ENCODE peak calls at places on chromosome 1, in five cellular contexts. B is K562, O is SK-N-SH, D is HepG2, R is GM12878. M is an unnamed sample.

GRCh38 chr1:59484090-59484489 is 187.2 kb downstream of the FGGY start:
- DNase-seq in B (peak), O (no peak), D (no peak), R (no peak), M (no peak)

GRCh38 chr1:2072891-2073290 is 22.7 kb downstream of the PRKCZ start:
- DNase-seq in B (no peak), O (no peak), D (no peak), R (no peak), M (no peak)

GRCh38 chr1:225896937-225897549 is 8.1 kb upstream of the LEFTY1 start:
- DNase-seq in B (peak), O (no peak), D (peak), R (peak), M (no peak)

GRCh38 chr1:204296431-204296988 is 63.2 kb downstream of the PLEKHA6 start:
- DNase-seq in B (no peak), O (no peak), D (peak), R (no peak), M (no peak)

GRCh38 chr1:77473690-77474089 is 191.9 kb downstream of the AK5 start:
- DNase-seq in B (no peak), O (no peak), D (no peak), R (no peak), M (no peak)

GRCh38 chr1:161733526-161733925 is 12.2 kb downstream of the FCRLB start:
- DNase-seq in B (no peak), O (no peak), D (no peak), R (no peak), M (no peak)

GRCh38 chr1:89356658-89357400 is 7.0 kb upstream of the GBP6 start:
- DNase-seq in B (no peak), O (no peak), D (peak), R (no peak), M (no peak)

GRCh38 chr1:150165622-150166612 is 16.2 kb downstream of the PLEKHO1 start:
- DNase-seq in B (peak), O (peak), D (peak), R (no peak), M (peak)

GRCh38 chr1:230068952-230069684 is 2.1 kb downstream of the GALNT2 start:
- DNase-seq in B (no peak), O (peak), D (no peak), R (no peak), M (peak)

GRCh38 chr1:84573481-84573966 is 716 bp downstream of the CTBS start:
- DNase-seq in B (no peak), O (no peak), D (no peak), R (no peak), M (no peak)

GRCh38 chr1:158654570-158654969 is 31.9 kb downstream of the SPTA1 start:
- DNase-seq in B (no peak), O (no peak), D (no peak), R (no peak), M (no peak)

GRCh38 chr1:218266356-218266755 is 18.7 kb upstream of the RRP15 start:
- DNase-seq in B (no peak), O (no peak), D (no peak), R (no peak), M (no peak)

GRCh38 chr1:53349369-53349705 is 21.5 kb upstream of the LRP8 start:
- DNase-seq in B (no peak), O (no peak), D (no peak), R (no peak), M (no peak)

GRCh38 chr1:36553591-36554417 is 71.1 kb upstream of the CSF3R start:
- DNase-seq in B (peak), O (peak), D (peak), R (no peak), M (peak)

GRCh38 chr1:204487256-204487615 is 7.4 kb downstream of the PIK3C2B start:
- DNase-seq in B (no peak), O (no peak), D (no peak), R (no peak), M (no peak)

GRCh38 chr1:84884671-84885389 is 8.2 kb downstream of the LPAR3 start:
- DNase-seq in B (no peak), O (no peak), D (no peak), R (no peak), M (no peak)

GRCh38 chr1:193914871-193915270 is 728.5 kb upstream of the B3GALT2 start:
- DNase-seq in B (no peak), O (no peak), D (no peak), R (no peak), M (no peak)
- TF ChIP-seq FOXM1 in B (no peak), O (no peak), D (no peak), R (no peak), M (no peak)

GRCh38 chr1:110918016-110918415 is 45.1 kb downstream of the CD53 start:
- DNase-seq in B (no peak), O (no peak), D (no peak), R (no peak), M (no peak)

GRCh38 chr1:110916274-110916668 is 43.3 kb downstream of the CD53 start:
- DNase-seq in B (no peak), O (no peak), D (no peak), R (no peak), M (no peak)

GRCh38 chr1:110915804-110916203 is 42.9 kb downstream of the CD53 start:
- DNase-seq in B (no peak), O (no peak), D (no peak), R (no peak), M (no peak)

GRCh38 chr1:110914676-110915075 is 41.7 kb downstream of the CD53 start:
- DNase-seq in B (no peak), O (no peak), D (no peak), R (no peak), M (no peak)

DNA sequence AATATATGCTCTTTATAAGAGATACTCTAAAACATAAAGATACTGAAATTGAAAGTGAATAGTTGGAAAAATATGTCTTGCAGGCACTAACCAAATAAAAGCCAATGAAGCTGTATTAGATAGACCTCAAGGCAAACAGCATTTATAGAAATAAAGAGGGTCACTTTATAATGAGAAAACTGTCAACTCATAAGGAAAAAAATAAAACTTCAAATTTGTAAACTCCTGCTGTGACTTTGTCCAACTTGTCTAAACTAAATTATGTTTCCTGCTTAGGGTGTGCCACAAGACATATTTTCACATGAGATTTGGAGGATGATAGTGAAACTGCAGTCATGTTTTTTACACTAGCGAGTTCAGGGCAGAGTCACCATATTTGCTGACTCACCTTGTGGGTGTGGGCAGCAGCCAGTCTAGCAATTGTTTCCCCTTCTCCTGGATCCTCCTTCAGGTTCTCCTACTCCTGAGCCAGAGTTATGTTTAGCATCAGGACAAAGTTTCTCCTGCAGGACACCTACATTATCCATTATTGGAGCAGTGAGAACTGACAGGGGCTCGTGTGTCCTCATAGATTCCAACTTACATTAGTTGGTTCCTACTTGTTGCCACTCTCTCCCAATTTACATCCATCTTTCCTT is 43.8 kb downstream of the CD53 start:
- DNase-seq in B (peak), O (no peak), D (peak), R (no peak), M (no peak)
- TF ChIP-seq FOXM1 in B (peak), O (no peak), D (no peak), R (no peak), M (no peak)

DNA sequence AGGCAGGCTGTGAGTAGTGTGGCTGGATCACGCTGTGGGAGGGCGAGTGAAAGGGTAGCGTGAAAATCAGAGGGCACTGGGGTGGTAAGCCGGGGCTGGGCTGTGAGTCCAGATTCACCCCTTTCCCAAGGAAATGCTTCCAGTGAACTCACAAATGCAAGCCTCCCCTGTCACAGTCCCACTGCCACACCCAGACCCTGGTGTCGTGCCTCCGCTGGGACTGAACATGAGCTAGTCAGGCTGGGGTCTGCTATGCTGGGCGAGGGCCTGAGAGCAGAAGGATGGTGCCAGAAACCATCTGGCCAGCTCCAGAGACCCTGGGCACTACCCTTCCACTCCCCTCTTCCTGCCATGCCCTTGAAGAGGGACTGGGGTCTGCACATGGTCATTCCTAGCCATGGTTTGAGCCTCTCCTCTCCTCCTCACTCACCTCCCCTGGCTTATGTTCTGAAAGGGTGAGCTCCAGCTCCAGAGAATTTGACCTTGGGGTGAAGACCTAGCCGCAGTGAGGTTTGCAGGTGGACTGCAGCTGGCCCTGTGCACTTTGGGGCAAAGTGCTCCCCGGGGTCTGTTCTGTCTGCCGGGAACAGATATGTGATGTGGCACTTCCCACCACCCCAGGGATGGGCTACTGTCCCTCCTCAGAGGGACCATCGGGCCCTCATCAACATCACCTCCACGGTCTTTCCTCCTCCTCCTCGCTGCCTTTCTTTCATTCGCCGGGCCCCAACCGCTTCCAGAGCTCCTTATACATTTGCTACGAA is 365.6 kb downstream of the RPS6KC1 start:
- DNase-seq in B (no peak), O (no peak), D (no peak), R (no peak), M (no peak)
- TF ChIP-seq FOXM1 in B (no peak), O (no peak), D (no peak), R (no peak), M (no peak)

GRCh38 chr1:27163093-27163492 is 8.2 kb upstream of the SLC9A1 start:
- DNase-seq in B (no peak), O (no peak), D (peak), R (no peak), M (no peak)

GRCh38 chr1:27162090-27162489 is 7.2 kb upstream of the SLC9A1 start:
- DNase-seq in B (peak), O (no peak), D (no peak), R (no peak), M (peak)

GRCh38 chr1:27166929-27167328 is 12.0 kb upstream of the SLC9A1 start:
- DNase-seq in B (peak), O (no peak), D (no peak), R (no peak), M (no peak)

GRCh38 chr1:27161594-27161993 is 6.7 kb upstream of the SLC9A1 start:
- DNase-seq in B (peak), O (peak), D (no peak), R (peak), M (peak)

DNA sequence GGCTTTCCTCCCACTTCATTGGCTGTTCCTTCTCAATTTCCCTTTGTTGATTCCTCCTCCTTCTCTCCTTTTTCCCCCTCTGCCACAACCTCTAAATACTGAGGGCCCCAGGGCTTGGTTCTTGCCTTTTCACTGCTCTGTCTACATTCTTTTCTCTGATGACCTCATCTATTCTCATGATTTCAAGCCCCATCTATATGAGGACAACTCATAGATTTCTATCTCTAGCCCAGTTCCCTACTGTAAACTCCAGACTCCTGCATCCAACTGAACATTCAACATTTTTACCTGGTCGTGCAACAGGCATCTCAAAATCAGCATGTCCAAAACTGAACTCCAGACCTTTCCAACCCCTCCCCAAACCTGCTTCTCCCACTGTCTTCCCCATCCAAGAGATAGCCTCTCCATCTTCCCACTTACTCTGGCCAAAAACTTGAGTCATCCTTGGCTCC is 11.5 kb upstream of the SLC9A1 start:
- DNase-seq in B (peak), O (no peak), D (no peak), R (no peak), M (no peak)
- TF ChIP-seq FOXM1 in B (no peak), O (no peak), D (no peak), R (no peak), M (no peak)

GRCh38 chr1:181263444-181263843 is 174.9 kb downstream of the IER5 start:
- DNase-seq in B (no peak), O (no peak), D (no peak), R (no peak), M (no peak)
- TF ChIP-seq FOXM1 in B (no peak), O (no peak), D (no peak), R (no peak), M (no peak)

GRCh38 chr1:3714284-3714741 is 37.9 kb upstream of the CCDC27 start:
- DNase-seq in B (no peak), O (no peak), D (no peak), R (no peak), M (no peak)
- TF ChIP-seq FOXM1 in B (no peak), O (no peak), D (no peak), R (no peak), M (no peak)